ENCODE peak calls at places on chromosome 16, in six cellular contexts. W, D, Z, G, T and I are unnamed samples. For H3K27me3, the result is how much of the 10 kb centered on the place peaks cover.

GRCh38 chr16:70380205-70380918 is 33.7 kb downstream of the DDX19A start:
- DNase-seq in W (peak), D (peak), Z (peak), G (peak), T (peak), I (peak)

GRCh38 chr16:74623214-74623842 is 16.4 kb upstream of the GLG1 start:
- DNase-seq in W (no peak), D (no peak), Z (no peak), G (no peak), T (peak), I (peak)

GRCh38 chr16:12268602-12269001 is 292.1 kb downstream of the SNX29 start:
- DNase-seq in W (no peak), D (no peak), Z (no peak), G (no peak), T (no peak), I (peak)

GRCh38 chr16:35305476-35305875 is 1846.1 kb downstream of the TP53TG3F start:
- DNase-seq in W (no peak), D (no peak), Z (no peak), G (no peak), T (peak), I (no peak)

GRCh38 chr16:11101695-11102522 is 154.1 kb downstream of the SOCS1 start:
- DNase-seq in W (no peak), D (no peak), Z (no peak), G (no peak), T (peak), I (no peak)

GRCh38 chr16:64206877-64207276 is 915.0 kb downstream of the CDH11 start:
- DNase-seq in W (no peak), D (no peak), Z (no peak), G (no peak), T (no peak), I (no peak)

GRCh38 chr16:31694461-31694860 is 166.8 kb downstream of the AHSP start:
- DNase-seq in W (no peak), D (no peak), Z (no peak), G (no peak), T (no peak), I (no peak)

GRCh38 chr16:69406780-69407331 is 17.6 kb upstream of the CYB5B start:
- DNase-seq in W (no peak), D (no peak), Z (peak), G (no peak), T (peak), I (no peak)

GRCh38 chr16:64659863-64660262 is 462.0 kb downstream of the CDH11 start:
- DNase-seq in W (no peak), D (no peak), Z (no peak), G (no peak), T (no peak), I (no peak)

GRCh38 chr16:50742521-50743150 is 750 bp downstream of the CYLD start:
- DNase-seq in W (peak), D (peak), Z (no peak), G (no peak), T (peak), I (peak)

GRCh38 chr16:13926507-13926906 is 6.6 kb downstream of the ERCC4 start:
- DNase-seq in W (no peak), D (no peak), Z (no peak), G (no peak), T (no peak), I (no peak)

GRCh38 chr16:21277927-21278706 is at the start of gene CRYM:
- DNase-seq in W (peak), D (peak), Z (peak), G (peak), T (peak), I (peak)

GRCh38 chr16:73226675-73227074 is 178.7 kb upstream of the ZFHX3 start:
- DNase-seq in W (no peak), D (no peak), Z (no peak), G (no peak), T (no peak), I (no peak)

GRCh38 chr16:180101-180920 is at the start of gene HBQ1:
- DNase-seq in W (no peak), D (no peak), Z (peak), G (peak), T (no peak), I (peak)

GRCh38 chr16:23435500-23435899 is 17.5 kb downstream of the COG7 start:
- DNase-seq in W (peak), D (peak), Z (peak), G (peak), T (peak), I (peak)

GRCh38 chr16:72677662-72678447 is 370.1 kb downstream of the ZFHX3 start:
- DNase-seq in W (no peak), D (no peak), Z (no peak), G (no peak), T (peak), I (peak)

GRCh38 chr16:63311313-63311712 is 1275.1 kb upstream of the CDH8 start:
- DNase-seq in W (no peak), D (no peak), Z (no peak), G (no peak), T (no peak), I (no peak)

GRCh38 chr16:59224426-59224825 is 490.3 kb upstream of the GOT2 start:
- DNase-seq in W (no peak), D (no peak), Z (no peak), G (no peak), T (no peak), I (no peak)

GRCh38 chr16:57318240-57318970 is 33.9 kb upstream of the PLLP start:
- DNase-seq in W (no peak), D (peak), Z (no peak), G (no peak), T (no peak), I (peak)

GRCh38 chr16:2686912-2687507 is 4.7 kb downstream of the KCTD5 start:
- DNase-seq in W (no peak), D (peak), Z (no peak), G (peak), T (no peak), I (no peak)

GRCh38 chr16:54602666-54603065 is 316.1 kb upstream of the IRX3 start:
- DNase-seq in W (no peak), D (no peak), Z (no peak), G (no peak), T (no peak), I (no peak)

GRCh38 chr16:21277045-21277926 is 804 bp downstream of the CRYM start:
- DNase-seq in W (no peak), D (no peak), Z (no peak), G (no peak), T (no peak), I (no peak)

GRCh38 chr16:5622234-5622884 is 524.8 kb upstream of the EEF2KMT start:
- DNase-seq in W (no peak), D (no peak), Z (no peak), G (no peak), T (no peak), I (no peak)

GRCh38 chr16:12426122-12426521 is 377.6 kb downstream of the CPPED1 start:
- DNase-seq in W (no peak), D (no peak), Z (no peak), G (no peak), T (no peak), I (peak)

GRCh38 chr16:64695684-64696083 is 426.2 kb downstream of the CDH11 start:
- DNase-seq in W (no peak), D (no peak), Z (no peak), G (no peak), T (no peak), I (no peak)

GRCh38 chr16:25875956-25876608 is 184.3 kb downstream of the HS3ST4 start:
- DNase-seq in W (no peak), D (no peak), Z (no peak), G (no peak), T (no peak), I (no peak)

GRCh38 chr16:48681520-48681919 is 71.5 kb upstream of the N4BP1 start:
- DNase-seq in W (no peak), D (no peak), Z (no peak), G (no peak), T (no peak), I (no peak)

GRCh38 chr16:57572978-57573733 is 30.7 kb downstream of the ADGRG5 start:
- DNase-seq in W (no peak), D (no peak), Z (no peak), G (no peak), T (no peak), I (no peak)

GRCh38 chr16:84827897-84828296 is 8.1 kb downstream of the CRISPLD2 start:
- DNase-seq in W (no peak), D (no peak), Z (no peak), G (no peak), T (no peak), I (no peak)

GRCh38 chr16:84829168-84829965 is 9.6 kb downstream of the CRISPLD2 start:
- DNase-seq in W (no peak), D (no peak), Z (no peak), G (no peak), T (no peak), I (peak)

GRCh38 chr16:84827131-84827574 is 7.4 kb downstream of the CRISPLD2 start:
- DNase-seq in W (no peak), D (no peak), Z (peak), G (no peak), T (no peak), I (peak)

GRCh38 chr16:84826558-84826941 is 6.8 kb downstream of the CRISPLD2 start:
- DNase-seq in W (no peak), D (no peak), Z (peak), G (peak), T (no peak), I (peak)

GRCh38 chr16:84828322-84828721 is 8.5 kb downstream of the CRISPLD2 start:
- DNase-seq in W (no peak), D (no peak), Z (no peak), G (no peak), T (no peak), I (no peak)
- H3K27me3 ChIP-seq in W (under half), D (under half), Z (under half), G (under half), T (under half), I (under half)

DNA sequence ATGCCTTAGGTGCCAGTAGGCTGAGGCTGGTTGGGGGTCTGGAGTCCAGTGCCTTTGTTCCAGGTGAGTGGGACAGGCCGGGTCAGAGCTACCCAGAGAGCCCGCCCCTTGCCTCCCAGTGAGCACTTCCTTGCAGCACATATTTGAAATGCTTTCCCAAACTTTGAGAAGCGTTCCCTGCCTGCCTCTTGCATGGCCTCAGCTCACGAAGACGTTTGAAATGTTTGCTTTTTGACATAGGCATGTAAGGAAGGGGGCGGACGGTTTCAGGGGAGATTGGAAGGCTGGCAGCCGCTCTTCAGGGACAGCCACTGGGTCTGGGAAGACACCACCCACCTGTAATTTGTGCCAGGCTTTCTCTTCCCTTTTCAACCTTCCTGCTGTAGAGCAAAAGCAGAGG is 5.1 kb upstream of the FOXL1 start:
- DNase-seq in W (no peak), D (no peak), Z (no peak), G (no peak), T (no peak), I (peak)
- H3K27me3 ChIP-seq in W (half or more), D (under half), Z (half or more), G (half or more), T (under half), I (under half)

GRCh38 chr16:60979119-60979518 is 1057.1 kb downstream of the CDH8 start:
- DNase-seq in W (no peak), D (no peak), Z (no peak), G (no peak), T (no peak), I (no peak)
- H3K27me3 ChIP-seq in W (under half), D (under half), Z (under half), G (under half), T (under half), I (under half)

GRCh38 chr16:27317320-27317719 is 3.5 kb downstream of the IL4R start:
- DNase-seq in W (no peak), D (peak), Z (no peak), G (no peak), T (peak), I (no peak)
- H3K27me3 ChIP-seq in W (under half), D (under half), Z (under half), G (under half), T (under half), I (under half)

DNA sequence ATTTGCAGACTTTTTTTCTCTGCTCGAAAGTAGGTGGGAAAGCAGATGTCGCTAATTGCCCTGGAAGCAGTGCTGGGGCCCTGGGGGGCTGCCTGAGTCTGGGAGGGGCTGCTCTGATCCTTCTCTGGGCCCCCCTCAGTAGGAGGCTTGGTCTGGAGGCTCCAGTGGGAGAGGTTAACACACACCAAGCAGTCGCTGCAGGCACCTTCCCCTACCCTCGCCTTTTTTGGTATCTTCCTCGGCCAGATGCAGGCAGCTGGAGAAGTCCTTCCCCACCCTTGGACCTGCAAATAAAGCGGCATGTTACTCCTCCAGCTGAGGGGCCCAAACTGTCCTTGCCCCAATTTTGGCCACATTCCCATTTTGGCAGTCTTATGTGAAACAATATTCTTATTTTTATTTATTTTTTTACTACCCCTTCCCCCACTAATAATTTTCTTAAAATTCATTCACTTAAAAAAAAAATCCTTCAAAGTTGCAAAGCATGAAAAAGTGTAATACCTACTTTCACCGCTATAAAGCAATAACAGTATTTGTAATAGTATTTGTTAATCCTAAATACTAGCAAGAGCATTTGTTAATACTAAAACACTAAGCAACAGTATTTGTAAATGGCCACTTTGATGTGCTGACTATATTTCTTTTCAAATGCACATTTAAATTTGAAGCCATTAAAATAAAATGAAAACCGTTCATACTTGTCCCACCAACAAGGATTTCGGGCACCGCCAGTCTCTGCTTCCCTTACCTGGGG is 15.0 kb downstream of the C16orf46 start:
- DNase-seq in W (no peak), D (no peak), Z (no peak), G (no peak), T (no peak), I (peak)
- H3K27me3 ChIP-seq in W (under half), D (under half), Z (under half), G (under half), T (under half), I (under half)